ENCODE peak calls at places on chromosomes 11 and 22, in five cellular contexts. T is AG09309, P is mesenchymal stem cell, U is activated T-cell treated with anti-CD3 and anti-CD28 coated beads for 1 hour, E is iPS-NIHi11. D is an unnamed sample.

GRCh38 chr22:28141614-28142013 is 222.6 kb upstream of the PITPNB start:
- DNase-seq in T (peak), E (no peak), P (peak), U (no peak), D (no peak)

GRCh38 chr11:30487200-30487898 is 98.8 kb downstream of the MPPED2 start:
- DNase-seq in U (no peak), T (no peak), P (peak), E (no peak), D (no peak)

GRCh38 chr22:23065069-23065451 is 5.3 kb upstream of the GNAZ start:
- DNase-seq in P (no peak), U (no peak), T (no peak), E (no peak), D (no peak)

GRCh38 chr11:95283653-95284052 is 52.7 kb upstream of the SESN3 start:
- DNase-seq in T (no peak), P (peak), U (no peak), E (no peak), D (no peak)

GRCh38 chr11:8315463-8315862 is 51.8 kb upstream of the LMO1 start:
- DNase-seq in P (no peak), T (no peak), U (no peak), E (no peak), D (no peak)

GRCh38 chr11:42085736-42086135 is 626.3 kb upstream of the LRRC4C start:
- DNase-seq in T (no peak), E (no peak), P (no peak), U (no peak), D (no peak)

GRCh38 chr11:34432822-34433221 is 5.9 kb upstream of the CAT start:
- DNase-seq in T (no peak), P (no peak), E (no peak), U (no peak), D (no peak)

GRCh38 chr11:46865340-46865739 is 19.3 kb upstream of the CKAP5 start:
- DNase-seq in E (no peak), U (no peak), P (peak), T (peak), D (peak)

GRCh38 chr11:70270104-70270876 is at the start of gene PPFIA1:
- DNase-seq in U (peak), P (peak), T (peak), E (peak), D (peak)

GRCh38 chr22:23530106-23530505 is 50.0 kb downstream of the IGLL1 start:
- DNase-seq in T (no peak), E (no peak), U (no peak), P (no peak), D (no peak)

GRCh38 chr11:111454561-111455192 is 57.5 kb downstream of the BTG4 start:
- DNase-seq in P (peak), E (peak), T (no peak), U (peak), D (peak)

GRCh38 chr11:113131036-113131775 is 170.0 kb downstream of the NCAM1 start:
- DNase-seq in P (no peak), E (no peak), T (no peak), U (no peak), D (no peak)

GRCh38 chr11:75428301-75428724 is 4.7 kb downstream of the KLHL35 start:
- DNase-seq in P (no peak), T (no peak), U (peak), E (peak), D (peak)

GRCh38 chr11:1967641-1968225 is 20.6 kb downstream of the MRPL23 start:
- DNase-seq in T (no peak), P (no peak), U (no peak), E (no peak), D (no peak)

GRCh38 chr11:47398551-47398950 is 9.8 kb upstream of the SLC39A13 start:
- DNase-seq in T (no peak), P (no peak), U (no peak), E (no peak), D (no peak)

GRCh38 chr11:65917434-65918210 is 1.2 kb downstream of the C11orf68 start:
- DNase-seq in P (no peak), U (no peak), E (no peak), T (no peak), D (no peak)

GRCh38 chr11:8604078-8604723 is 10.2 kb upstream of the STK33 start:
- DNase-seq in U (no peak), E (peak), T (peak), P (peak), D (peak)